ENCODE peak calls at places on chromosomes 13 and 19, in four cellular contexts. A is K562, L is GM12878, G is HepG2. P is an unnamed sample.

GRCh38 chr13:25248071-25248470 is 39.2 kb downstream of the MTMR6 start:
- DNase-seq in A (no peak), L (no peak), G (no peak), P (no peak)

GRCh38 chr13:32881074-32881791 is 135.0 kb upstream of the KL start:
- DNase-seq in A (no peak), L (no peak), G (no peak), P (no peak)

GRCh38 chr13:31049833-31050232 is 111.9 kb downstream of the HSPH1 start:
- DNase-seq in A (no peak), L (no peak), G (no peak), P (no peak)

GRCh38 chr13:35979378-35979911 is 151.7 kb downstream of the DCLK1 start:
- DNase-seq in A (no peak), L (no peak), G (no peak), P (no peak)

GRCh38 chr13:31956944-31957644 is 74.5 kb upstream of the FRY start:
- DNase-seq in A (no peak), L (no peak), G (no peak), P (no peak)

GRCh38 chr13:97574926-97575325 is 141.0 kb downstream of the RAP2A start:
- DNase-seq in A (peak), L (no peak), G (peak), P (peak)

GRCh38 chr19:46976845-46977320 is 42.8 kb upstream of the NPAS1 start:
- DNase-seq in A (peak), L (no peak), G (no peak), P (no peak)

GRCh38 chr13:27483421-27483820 is 33.1 kb upstream of the MTIF3 start:
- DNase-seq in A (no peak), L (no peak), G (no peak), P (no peak)

GRCh38 chr19:1171755-1172352 is 2.2 kb downstream of the SBNO2 start:
- DNase-seq in A (no peak), L (no peak), G (no peak), P (no peak)

GRCh38 chr13:33678906-33679657 is 138.9 kb upstream of the RFC3 start:
- DNase-seq in A (peak), L (peak), G (peak), P (no peak)

GRCh38 chr19:35901055-35901644 is 810 bp upstream of the NFKBID start:
- DNase-seq in A (no peak), L (no peak), G (no peak), P (no peak)

GRCh38 chr13:99981115-99982020 is at the start of gene ZIC2:
- DNase-seq in A (peak), L (no peak), G (no peak), P (peak)

GRCh38 chr19:55372316-55373081 is 2.2 kb upstream of the IL11 start:
- DNase-seq in A (no peak), L (no peak), G (peak), P (no peak)

GRCh38 chr19:49109569-49110233 is 4.5 kb upstream of the LIN7B start:
- DNase-seq in A (no peak), L (no peak), G (no peak), P (no peak)

GRCh38 chr13:43573361-43573740 is 213.4 kb downstream of the ENOX1 start:
- DNase-seq in A (no peak), L (no peak), G (no peak), P (no peak)

GRCh38 chr13:74191036-74191809 is 57.0 kb upstream of the KLF12 start:
- DNase-seq in A (no peak), L (no peak), G (no peak), P (no peak)

GRCh38 chr13:103497404-103497803 is 431.2 kb upstream of the SLC10A2 start:
- DNase-seq in A (no peak), L (no peak), G (no peak), P (no peak)

GRCh38 chr13:30735025-30735967 is at the start of gene ALOX5AP:
- DNase-seq in A (no peak), L (peak), G (no peak), P (no peak)

GRCh38 chr13:107867701-107868661 is 347.4 kb downstream of the LIG4 start:
- DNase-seq in A (peak), L (no peak), G (no peak), P (peak)

GRCh38 chr19:13057147-13057572 is 45.5 kb downstream of the LYL1 start:
- DNase-seq in A (no peak), L (no peak), G (peak), P (no peak)

GRCh38 chr13:26295812-26296211 is 41.9 kb downstream of the CDK8 start:
- DNase-seq in A (no peak), L (no peak), G (no peak), P (no peak)

GRCh38 chr13:25172303-25172630 is 179 bp upstream of the AMER2 start:
- DNase-seq in A (no peak), L (no peak), G (no peak), P (no peak)

DNA sequence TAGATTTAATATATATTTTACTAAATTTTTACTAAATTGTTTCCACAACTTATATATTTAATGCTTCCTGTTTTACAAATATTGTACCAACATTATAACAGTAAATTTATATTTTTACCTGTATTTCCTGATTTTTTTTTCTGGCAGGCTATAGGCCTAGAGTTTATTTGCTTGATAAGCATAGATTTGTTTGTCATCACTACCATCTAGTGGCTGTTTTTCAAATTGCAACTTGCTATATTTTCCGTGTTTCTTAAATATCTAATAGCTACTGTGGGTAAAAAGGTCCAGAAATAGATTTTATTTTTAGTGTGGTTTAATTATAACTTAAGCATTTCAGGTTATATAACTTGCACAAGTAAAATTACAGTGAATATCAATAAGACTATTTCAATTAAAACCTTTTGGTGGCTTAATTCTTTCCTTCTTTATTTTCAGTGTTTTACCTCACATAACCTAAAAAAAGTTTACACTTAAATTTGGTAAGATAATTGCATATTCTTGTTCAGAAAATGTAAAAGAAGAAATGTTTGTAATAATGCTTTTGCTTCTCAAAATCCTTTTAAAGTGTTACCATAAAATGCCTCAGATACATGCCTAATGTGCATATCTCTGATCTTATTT is 60.6 kb downstream of the NDFIP2 start:
- DNase-seq in A (peak), L (peak), G (peak), P (peak)
- TF ChIP-seq BHLHE40 in A (no peak), L (no peak), G (no peak), P (no peak)

GRCh38 chr19:4802711-4803110 is 11.2 kb downstream of the FEM1A start:
- DNase-seq in A (no peak), L (no peak), G (no peak), P (no peak)
- TF ChIP-seq FOXM1 in A (no peak), L (no peak), G (no peak), P (no peak)

DNA sequence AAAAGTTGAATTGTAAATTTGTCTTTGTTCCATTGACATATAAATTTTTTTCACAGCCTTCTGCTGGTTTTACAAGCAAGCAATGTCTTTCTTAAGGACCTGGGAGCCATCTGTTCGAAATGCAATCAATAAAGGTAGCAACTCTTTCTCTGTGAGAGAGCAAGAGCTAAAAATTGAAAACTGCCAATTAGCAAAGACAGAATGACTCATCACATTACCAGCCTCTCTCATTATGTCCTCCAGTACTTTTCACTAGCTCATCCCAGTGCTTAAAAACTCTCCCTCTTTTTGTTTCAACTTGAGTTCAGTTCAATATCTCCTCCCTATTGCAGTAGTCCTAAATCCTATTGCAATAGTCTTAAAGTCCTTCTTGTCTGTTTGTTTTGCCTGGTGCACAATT is 760.7 kb upstream of the SLITRK6 start:
- DNase-seq in A (no peak), L (no peak), G (no peak), P (no peak)
- TF ChIP-seq BHLHE40 in A (no peak), L (no peak), G (no peak), P (no peak)

DNA sequence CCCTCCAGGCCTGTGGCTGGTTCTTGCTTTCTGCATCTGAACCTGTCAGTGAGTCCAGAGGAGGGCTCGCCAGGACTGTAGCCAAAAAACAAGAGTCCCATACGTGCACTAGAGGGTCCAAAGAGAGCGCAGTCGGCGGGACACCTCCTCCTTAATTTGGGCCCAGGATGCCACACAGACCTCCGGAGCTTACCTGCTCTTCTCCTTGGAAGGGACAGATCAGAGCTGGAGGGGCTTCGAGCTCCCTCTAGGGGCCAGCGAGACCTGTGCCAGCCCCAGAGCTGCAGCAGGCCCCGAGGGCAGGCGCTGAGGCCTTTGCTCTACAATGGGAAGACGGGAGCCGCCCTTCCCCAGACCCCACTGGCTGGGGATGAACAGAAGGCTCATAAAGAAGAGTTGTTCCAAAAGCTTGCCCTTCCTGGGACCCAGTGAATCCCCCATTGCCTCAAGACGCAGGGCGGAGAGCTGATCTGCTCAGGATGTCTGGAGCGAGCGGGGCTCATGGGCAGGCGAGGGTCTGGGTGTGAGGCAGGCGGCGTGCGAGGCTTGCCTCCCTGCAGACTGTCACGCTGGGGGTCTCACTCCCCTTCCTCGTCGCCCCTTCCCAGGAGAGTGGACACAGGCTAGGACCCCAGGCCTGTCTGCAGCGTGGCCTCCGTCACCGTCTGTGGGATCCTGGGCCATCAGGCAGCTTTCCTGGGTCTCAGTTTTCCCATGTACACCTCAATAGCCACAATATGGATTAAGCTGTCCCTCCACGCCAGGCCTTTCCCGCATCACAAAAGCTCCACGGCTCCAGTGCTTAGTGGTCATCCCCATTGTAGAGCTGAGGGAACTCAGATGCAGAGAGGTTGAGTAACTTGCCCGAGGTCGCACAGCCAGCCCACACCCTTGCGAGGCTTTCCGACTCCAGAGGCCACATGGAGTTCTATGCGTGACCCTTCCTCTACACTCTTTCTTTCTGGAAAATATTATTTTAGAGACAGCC is 46.9 kb upstream of the VSTM2B start:
- DNase-seq in A (peak), L (no peak), G (peak), P (peak)
- TF ChIP-seq FOXM1 in A (no peak), L (no peak), G (no peak), P (no peak)

GRCh38 chr13:20492641-20493040 is 33.0 kb downstream of the CRYL1 start:
- DNase-seq in A (peak), L (no peak), G (peak), P (no peak)
- TF ChIP-seq BHLHE40 in A (no peak), L (no peak), G (no peak), P (no peak)

GRCh38 chr19:40803857-40804782 is 5.1 kb downstream of the EGLN2 start:
- DNase-seq in A (peak), L (peak), G (peak), P (no peak)
- TF ChIP-seq FOXM1 in A (no peak), L (no peak), G (no peak), P (no peak)

GRCh38 chr13:91247768-91248167 is 99.7 kb upstream of the MIR17HG start:
- DNase-seq in A (no peak), L (no peak), G (no peak), P (no peak)
- TF ChIP-seq BHLHE40 in A (no peak), L (no peak), G (no peak), P (no peak)

DNA sequence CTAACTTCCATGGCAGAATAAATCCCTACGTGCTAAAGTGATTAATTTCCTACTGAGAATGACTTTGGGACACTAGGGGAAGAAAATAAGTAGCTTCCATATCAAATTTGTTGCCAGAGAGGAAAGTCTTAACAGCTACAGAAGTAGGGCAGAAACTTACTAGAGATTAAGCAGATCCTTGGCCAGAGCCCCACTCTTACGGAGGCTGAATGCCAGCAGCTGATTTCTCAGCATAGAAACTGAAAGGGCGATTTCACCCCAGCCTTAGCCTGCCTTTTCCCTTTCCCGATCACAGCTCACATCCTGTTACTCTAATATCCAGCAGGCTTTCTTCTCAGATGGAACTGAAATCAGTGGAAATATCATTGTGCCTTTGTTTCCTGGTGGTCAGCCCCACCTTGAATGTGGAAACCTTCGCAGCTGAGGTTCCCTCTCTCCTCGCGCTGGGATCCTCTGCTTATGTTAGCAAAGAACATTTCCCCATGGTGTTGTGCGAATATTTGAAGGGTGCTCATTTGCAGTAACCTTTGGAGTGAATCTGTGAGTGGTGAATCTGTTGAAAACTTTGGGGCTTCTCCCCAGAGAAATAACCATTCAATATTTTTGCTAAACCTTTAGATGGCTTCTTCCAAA is 8.4 kb downstream of the FAM124A start:
- DNase-seq in A (no peak), L (no peak), G (no peak), P (no peak)
- TF ChIP-seq FOXM1 in A (no peak), L (no peak), G (no peak), P (no peak)

GRCh38 chr13:112720251-112720650 is 30.4 kb downstream of the ATP11A start:
- DNase-seq in A (no peak), L (no peak), G (no peak), P (no peak)
- TF ChIP-seq BHLHE40 in A (no peak), L (no peak), G (no peak), P (no peak)